ENCODE peak calls at places on chromosomes 12 and 14, in six cellular contexts. F is OCI-LY7, P is endothelial cell of umbilical vein, G is tibial artery, C is lung, J is fibroblast of lung. S is an unnamed sample.

GRCh38 chr12:46386877-46387629 is 14.5 kb upstream of the SLC38A2 start:
- DNase-seq in J (peak), G (peak), F (peak), P (no peak), C (no peak), S (peak)

GRCh38 chr12:13293086-13293485 is 96.6 kb downstream of the EMP1 start:
- DNase-seq in J (no peak), C (no peak), G (no peak), F (no peak), P (no peak), S (no peak)

GRCh38 chr14:24343795-24344660 is 4.2 kb upstream of the RIPK3 start:
- DNase-seq in G (no peak), J (no peak), P (no peak), F (no peak), C (no peak), S (no peak)

GRCh38 chr14:90759370-90760054 is 56.7 kb downstream of the TTC7B start:
- DNase-seq in J (no peak), C (no peak), P (no peak), G (no peak), F (peak), S (no peak)

GRCh38 chr14:52026921-52027320 is 37.6 kb downstream of the RTRAF start:
- DNase-seq in G (no peak), P (no peak), J (no peak), C (no peak), F (no peak), S (no peak)

GRCh38 chr12:115259968-115260806 is 576.2 kb upstream of the TBX3 start:
- DNase-seq in G (no peak), C (peak), P (no peak), J (no peak), F (no peak), S (no peak)

GRCh38 chr14:55699131-55700057 is 119.4 kb downstream of the KTN1 start:
- DNase-seq in P (peak), G (no peak), C (no peak), J (peak), F (no peak), S (no peak)

GRCh38 chr14:70148911-70149675 is 39.7 kb downstream of the SLC8A3 start:
- DNase-seq in J (no peak), F (no peak), C (no peak), P (no peak), G (no peak), S (no peak)

GRCh38 chr12:121753844-121754264 is 39.6 kb downstream of the RHOF start:
- DNase-seq in F (no peak), P (no peak), J (no peak), C (peak), G (peak), S (no peak)

GRCh38 chr14:106823552-106823951 is 1297.2 kb downstream of the TMEM121 start:
- DNase-seq in P (no peak), C (no peak), F (no peak), G (no peak), J (no peak), S (no peak)

GRCh38 chr14:104551851-104552737 is 27.5 kb upstream of the C14orf180 start:
- DNase-seq in P (no peak), F (no peak), C (no peak), G (peak), J (no peak), S (peak)

GRCh38 chr12:20439634-20440033 is 71.3 kb downstream of the PDE3A start:
- DNase-seq in C (no peak), P (no peak), J (no peak), G (no peak), F (no peak), S (no peak)
- H3K27ac ChIP-seq in C (peak), P (no peak), J (no peak), G (peak), F (no peak), S (peak)

GRCh38 chr12:110343921-110344555 is 59.5 kb downstream of the ANAPC7 start:
- DNase-seq in P (no peak), G (no peak), F (no peak), C (no peak), J (no peak), S (no peak)

GRCh38 chr12:110343114-110343513 is 60.4 kb downstream of the ANAPC7 start:
- DNase-seq in P (no peak), F (no peak), C (no peak), J (no peak), G (no peak), S (no peak)

GRCh38 chr12:110345963-110346362 is 57.5 kb downstream of the ANAPC7 start:
- DNase-seq in G (no peak), P (no peak), J (no peak), F (no peak), C (no peak), S (no peak)

GRCh38 chr12:110344657-110345056 is 58.9 kb downstream of the ANAPC7 start:
- DNase-seq in P (no peak), J (no peak), F (no peak), C (no peak), G (no peak), S (no peak)

DNA sequence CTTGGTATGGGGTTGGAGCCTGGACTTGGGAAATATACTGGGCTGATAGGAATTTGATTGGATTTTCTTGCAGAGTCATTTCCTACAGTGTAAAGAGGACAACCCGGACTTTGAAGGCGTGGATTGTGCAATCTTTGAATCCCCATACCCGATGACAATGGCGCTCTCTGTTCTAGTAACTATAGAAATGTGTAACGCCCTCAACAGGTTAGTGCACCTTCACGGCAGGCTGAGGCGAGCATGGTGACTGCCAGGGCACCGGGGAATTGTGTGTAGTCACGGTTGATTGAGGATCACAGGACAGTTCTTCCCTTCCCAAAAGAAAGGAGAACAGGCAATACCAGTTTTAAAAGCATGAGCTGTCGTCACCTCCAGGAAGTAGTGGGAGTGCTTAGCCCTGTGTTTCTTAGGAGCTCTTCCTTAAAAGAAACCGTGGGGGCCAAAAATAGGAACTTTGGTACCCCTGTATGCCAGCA is 58.3 kb downstream of the ANAPC7 start:
- DNase-seq in G (no peak), J (no peak), C (no peak), F (no peak), P (no peak), S (no peak)
- H3K27ac ChIP-seq in G (no peak), J (no peak), C (no peak), F (no peak), P (no peak), S (no peak)

GRCh38 chr12:23952071-23952470 is 2.6 kb upstream of the SOX5 start:
- DNase-seq in J (no peak), P (no peak), F (no peak), G (no peak), C (no peak), S (no peak)

GRCh38 chr12:23949212-23950010 is at the start of gene SOX5:
- DNase-seq in J (peak), P (peak), G (peak), C (peak), F (no peak), S (peak)

GRCh38 chr12:23950011-23950774 is 723 bp upstream of the SOX5 start:
- DNase-seq in P (peak), G (peak), J (no peak), C (no peak), F (no peak), S (no peak)

GRCh38 chr12:23954332-23954731 is 4.9 kb upstream of the SOX5 start:
- DNase-seq in J (peak), F (no peak), C (no peak), G (no peak), P (no peak), S (no peak)

DNA sequence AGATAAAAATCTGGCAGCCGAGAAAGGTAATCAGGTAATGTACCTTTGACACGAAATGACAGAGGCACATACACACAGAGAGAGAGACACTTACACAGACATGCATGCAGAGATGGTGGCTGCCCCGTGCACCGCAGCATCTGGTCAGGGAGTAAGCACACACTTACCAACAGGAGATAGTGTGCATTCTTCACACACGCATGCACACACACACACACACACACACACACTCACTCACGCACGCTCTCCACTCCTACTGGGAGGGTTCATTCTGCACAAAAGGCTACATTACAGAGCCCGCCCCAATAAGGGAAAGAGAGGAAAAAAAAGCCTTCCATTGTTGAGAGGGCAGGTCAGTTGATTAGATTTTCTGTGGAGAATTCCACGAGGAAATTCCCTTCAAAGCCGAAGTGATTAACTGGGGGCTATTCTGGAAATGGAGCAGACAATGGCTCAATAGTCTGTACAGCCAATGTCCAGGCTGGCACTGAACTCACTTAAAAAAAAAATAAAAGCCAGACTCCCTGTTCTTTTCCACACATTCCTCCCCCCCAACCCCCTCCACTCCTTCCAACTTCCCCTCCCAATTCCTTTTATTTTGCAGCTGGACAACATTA is 1.4 kb upstream of the SOX5 start:
- DNase-seq in P (peak), C (no peak), F (no peak), J (peak), G (no peak), S (peak)
- H3K27ac ChIP-seq in P (no peak), C (no peak), F (no peak), J (no peak), G (no peak), S (no peak)

DNA sequence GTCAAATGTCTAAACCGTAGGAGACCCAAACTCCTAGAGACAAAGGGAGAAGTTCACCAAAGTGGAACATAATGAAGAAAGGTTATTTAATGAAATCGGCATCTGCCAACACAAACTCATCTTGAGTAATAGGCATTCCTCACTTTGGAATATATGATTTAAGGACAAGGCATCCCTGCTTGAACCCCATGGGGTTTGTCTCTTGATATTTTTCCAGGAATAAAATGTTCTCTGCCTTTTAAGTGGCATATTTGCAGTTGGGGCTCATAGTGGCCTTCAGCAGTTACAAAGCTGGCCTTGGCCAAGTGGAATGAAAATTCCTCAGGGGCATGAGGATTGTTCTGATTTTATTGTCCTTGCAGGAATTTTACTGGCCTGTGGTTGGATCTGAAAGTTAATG is 7.1 kb downstream of the POP5 start:
- DNase-seq in J (no peak), F (no peak), C (no peak), P (no peak), G (no peak), S (no peak)
- H3K27ac ChIP-seq in J (no peak), F (no peak), C (no peak), P (no peak), G (peak), S (no peak)